ENCODE peak calls at places on chromosomes 12 and 14, in nine cellular contexts. P, H, C, F, I, D, X, J and E are unnamed samples.

GRCh38 chr14:104770851-104771272 is 17.9 kb downstream of the SIVA1 start:
- DNase-seq in I (no peak), P (no peak), D (no peak), X (no peak), H (no peak), C (no peak), F (no peak), J (no peak), E (no peak)

GRCh38 chr14:102264775-102265174 is 40.2 kb downstream of the MOK start:
- DNase-seq in F (peak; percentile 52), P (no peak), D (no peak), H (no peak), I (no peak), X (no peak), C (no peak), J (no peak), E (no peak)

GRCh38 chr14:100778078-100778927 is 47.6 kb upstream of the MEG3 start:
- DNase-seq in F (no peak), J (no peak), C (no peak), I (no peak), D (no peak), P (no peak), X (no peak), H (no peak), E (no peak)

GRCh38 chr12:101027200-101027599 is 182.8 kb downstream of the SLC5A8 start:
- DNase-seq in F (no peak), X (no peak), C (no peak), D (no peak), J (no peak), I (no peak), H (no peak), P (no peak), E (no peak)

GRCh38 chr14:104240426-104241157 is 102.2 kb downstream of the KIF26A start:
- DNase-seq in H (no peak), J (no peak), X (no peak), C (no peak), F (no peak), I (no peak), P (no peak), D (no peak), E (no peak)

GRCh38 chr12:46049665-46050064 is 59.3 kb upstream of the SCAF11 start:
- DNase-seq in H (no peak), X (no peak), P (no peak), F (no peak), D (no peak), I (no peak), C (no peak), J (no peak), E (no peak)

GRCh38 chr14:99565383-99565782 is 38.6 kb downstream of the CCDC85C start:
- DNase-seq in I (no peak), P (no peak), C (no peak), X (no peak), H (no peak), J (no peak), F (no peak), D (no peak), E (no peak)

GRCh38 chr14:92511472-92512247 is 1.9 kb upstream of the RIN3 start:
- DNase-seq in J (peak; percentile 96), X (no peak), F (no peak), H (no peak), D (no peak), I (peak; percentile 97), P (no peak), C (peak; percentile 97), E (peak; percentile 94)

GRCh38 chr14:61341275-61342210 is 20.2 kb downstream of the PRKCH start:
- DNase-seq in P (no peak), I (no peak), D (no peak), C (no peak), F (no peak), J (no peak), X (no peak), H (no peak), E (no peak)

GRCh38 chr14:90703841-90704240 is 112.4 kb downstream of the TTC7B start:
- DNase-seq in P (no peak), I (no peak), X (no peak), J (no peak), H (no peak), D (no peak), F (no peak), C (no peak), E (no peak)
- TF ChIP-seq CTCF in P (no peak), I (no peak), X (no peak), J (no peak), H (no peak), D (no peak), F (no peak), C (no peak), E (no peak)

DNA sequence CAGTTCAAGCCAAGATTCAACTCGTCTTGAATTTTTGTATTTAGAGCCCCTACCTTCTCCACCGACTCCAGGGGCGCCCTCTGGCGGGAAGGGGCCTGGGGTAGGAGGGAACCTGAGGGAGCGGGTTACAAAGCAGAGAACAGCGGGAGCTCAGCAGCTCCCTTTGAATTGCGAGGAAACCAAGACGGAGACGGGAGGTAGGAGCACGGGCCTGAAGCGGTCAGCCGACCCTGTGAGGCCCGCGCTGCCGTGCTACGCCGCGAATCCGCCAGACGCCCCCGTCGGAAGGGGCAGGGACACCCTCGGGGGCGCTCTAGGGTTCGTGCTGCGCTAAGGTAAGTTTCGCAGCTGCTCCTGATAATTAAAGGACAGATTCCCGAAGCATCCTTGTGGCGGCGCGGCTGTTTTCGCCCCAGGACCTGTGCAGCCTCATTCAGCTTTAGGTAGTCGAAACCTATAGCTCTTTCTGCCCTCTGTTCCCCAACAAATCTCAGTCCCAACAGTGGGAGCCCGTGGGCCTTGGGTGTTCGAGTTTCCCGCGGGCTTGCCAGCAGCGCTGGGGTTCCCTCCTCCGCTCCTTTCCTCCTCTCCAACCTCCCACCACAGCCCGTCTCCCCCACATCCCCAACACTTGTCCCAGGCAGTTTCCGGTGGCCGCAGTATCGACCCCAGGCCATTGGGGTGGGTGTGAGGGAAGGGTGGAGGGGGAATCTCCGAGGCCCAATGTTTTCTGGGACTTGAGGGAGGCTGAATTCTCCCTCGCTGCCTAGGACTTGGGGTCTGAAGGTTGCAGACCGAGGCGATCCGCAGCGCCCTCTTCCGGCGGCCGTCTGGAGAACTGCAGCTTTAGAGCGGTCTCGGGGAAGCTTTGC is 5.1 kb upstream of the NKX2-1 start:
- DNase-seq in C (peak; percentile 70), X (peak; percentile 12), I (no peak), H (no peak), F (no peak), D (peak; percentile 72), P (no peak), J (peak; percentile 32), E (no peak)
- TF ChIP-seq CTCF in C (peak; percentile 60), X (no peak), I (peak; percentile 43), H (peak; percentile 25), F (peak; percentile 42), D (peak; percentile 78), P (no peak), J (peak; percentile 57), E (peak; percentile 73)

GRCh38 chr12:124466200-124467128 is 100.9 kb downstream of the NCOR2 start:
- DNase-seq in C (no peak), H (peak; percentile 48), D (no peak), P (no peak), F (peak; percentile 71), I (peak; percentile 75), X (peak; percentile 88), J (peak; percentile 25), E (peak; percentile 13)
- TF ChIP-seq CTCF in C (no peak), H (no peak), D (no peak), P (no peak), F (peak; percentile 28), I (peak; percentile 15), X (peak; percentile 34), J (no peak), E (peak; percentile 30)

GRCh38 chr14:58593977-58594376 is 43.8 kb upstream of the DACT1 start:
- DNase-seq in X (no peak), H (no peak), J (no peak), I (no peak), P (no peak), F (no peak), D (no peak), C (no peak), E (no peak)
- TF ChIP-seq CTCF in X (no peak), H (no peak), J (no peak), I (no peak), P (no peak), F (no peak), D (no peak), C (no peak), E (no peak)

GRCh38 chr14:78196323-78196722 is 26.1 kb downstream of the NRXN3 start:
- DNase-seq in D (no peak), J (no peak), H (no peak), I (no peak), X (no peak), C (no peak), P (no peak), F (no peak), E (no peak)
- TF ChIP-seq CTCF in D (no peak), J (no peak), H (no peak), I (no peak), X (no peak), C (no peak), P (no peak), F (no peak), E (no peak)

GRCh38 chr12:122116707-122117535 is 38.4 kb downstream of the MLXIP start:
- DNase-seq in C (no peak), X (no peak), F (peak; percentile 16), D (no peak), P (no peak), H (peak; percentile 56), J (no peak), I (no peak), E (no peak)
- TF ChIP-seq CTCF in C (peak; percentile 7), X (peak; percentile 19), F (peak; percentile 34), D (no peak), P (no peak), H (no peak), J (no peak), I (peak; percentile 22), E (no peak)

DNA sequence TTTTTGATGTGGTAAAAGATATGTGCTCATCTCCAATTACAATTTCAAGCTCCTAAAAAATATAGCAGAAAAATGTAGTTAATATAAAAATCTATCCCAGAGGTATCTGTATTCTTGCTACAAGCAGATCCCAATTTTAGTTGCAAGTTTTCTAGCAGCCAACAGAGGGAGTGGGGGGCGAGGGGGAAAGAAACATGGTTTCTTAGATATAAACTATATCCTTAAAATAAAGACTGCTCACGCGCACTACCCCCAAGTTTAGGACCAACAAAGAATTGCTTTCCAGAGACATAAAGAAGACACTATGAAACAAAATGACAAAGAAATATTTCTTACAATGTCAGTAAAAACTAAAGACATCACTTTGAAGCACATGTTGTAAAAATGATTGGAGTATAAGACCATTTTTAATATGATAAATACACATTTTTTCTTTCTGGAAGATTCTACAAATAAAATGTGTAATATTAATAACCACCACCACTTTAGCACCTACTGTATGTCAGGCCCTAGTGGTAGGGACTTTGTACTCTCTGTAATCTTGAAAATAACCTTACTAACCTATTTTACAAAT is 5.4 kb downstream of the MAGOHB start:
- DNase-seq in C (no peak), D (no peak), P (no peak), X (no peak), I (peak; percentile 29), H (no peak), F (no peak), J (peak; percentile 27), E (peak; percentile 13)
- TF ChIP-seq CTCF in C (peak; percentile 33), D (peak; percentile 53), P (no peak), X (peak; percentile 14), I (peak; percentile 46), H (no peak), F (no peak), J (peak; percentile 43), E (peak; percentile 69)

DNA sequence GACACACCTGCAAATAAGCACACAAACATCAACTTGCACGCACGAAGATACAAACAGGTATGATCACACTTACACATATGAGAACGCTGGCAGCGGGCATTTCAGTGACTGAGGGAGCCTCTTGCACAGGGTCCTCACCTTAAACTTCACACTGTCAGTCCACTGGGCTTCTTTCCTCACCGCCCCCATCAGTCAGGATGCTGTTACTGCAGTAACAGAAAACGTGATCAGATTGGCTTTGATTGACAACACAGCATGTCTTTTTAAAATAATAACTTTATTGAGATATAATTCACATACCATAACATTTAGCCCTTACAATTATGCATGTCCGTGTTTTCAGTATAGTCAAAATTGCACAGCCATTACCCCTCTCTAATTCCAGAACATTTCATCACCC is 8.2 kb downstream of the CCDC197 start:
- DNase-seq in D (no peak), F (no peak), P (no peak), J (no peak), H (no peak), I (no peak), X (peak; percentile 61), C (no peak), E (no peak)
- TF ChIP-seq CTCF in D (peak; percentile 59), F (peak; percentile 46), P (no peak), J (peak; percentile 50), H (no peak), I (peak; percentile 57), X (peak; percentile 44), C (no peak), E (peak; percentile 72)